ENCODE peak calls at places on chromosomes 6 and 20, in four cellular contexts. U is T follicular helper cell, I is EL, L is hypothalamus. R is an unnamed sample.
A peak's percentile ranks its signal among the peaks of the same experiment; 100 is the strongest.

GRCh38 chr20:38973546-38974120 is 11.5 kb downstream of the DHX35 start:
- DNase-seq in U (no peak), L (no peak), I (peak; percentile 62), R (no peak)

GRCh38 chr6:45422541-45423110 is 44.9 kb upstream of the SUPT3H start:
- DNase-seq in U (peak; percentile 41), I (peak; percentile 68), L (no peak), R (no peak)

GRCh38 chr6:69835414-69836179 is 30.8 kb upstream of the COL19A1 start:
- DNase-seq in L (no peak), I (peak; percentile 47), U (no peak), R (peak; percentile 46)

GRCh38 chr20:25048519-25048952 is 9.4 kb downstream of the ACSS1 start:
- DNase-seq in U (no peak), L (no peak), I (no peak), R (no peak)

GRCh38 chr20:44057698-44058675 is 129.0 kb downstream of the JPH2 start:
- DNase-seq in I (no peak), U (no peak), L (no peak), R (no peak)

GRCh38 chr20:32189691-32190607 is 17.6 kb downstream of the PLAGL2 start:
- DNase-seq in L (peak; percentile 29), I (peak; percentile 33), U (no peak), R (no peak)

GRCh38 chr20:47557791-47558190 is 56.1 kb downstream of the NCOA3 start:
- DNase-seq in L (no peak), U (no peak), I (no peak), R (no peak)

GRCh38 chr6:57262901-57263694 is 41.0 kb upstream of the RAB23 start:
- DNase-seq in U (no peak), L (no peak), I (peak; percentile 90), R (peak; percentile 72)

GRCh38 chr6:38012573-38012972 is 193.0 kb downstream of the ZFAND3 start:
- DNase-seq in L (no peak), U (no peak), I (peak; percentile 52), R (peak; percentile 55)

GRCh38 chr20:39773380-39774000 is 811.3 kb downstream of the DHX35 start:
- DNase-seq in L (no peak), I (peak; percentile 8), U (no peak), R (no peak)